ENCODE peak calls at places on chromosomes 11 and 22, in six cellular contexts. R is AG09309, U is astrocyte of the cerebellum, I is epithelial cell of esophagus, O is dorsolateral prefrontal cortex, M is GM23338. B is an unnamed sample.

GRCh38 chr11:25711008-25711407 is 620.9 kb upstream of the ANO3 start:
- DNase-seq in M (no peak), O (no peak), I (no peak), U (no peak), R (no peak), B (no peak)

GRCh38 chr11:90476442-90477007 is 253.7 kb upstream of the CHORDC1 start:
- DNase-seq in R (no peak), M (peak), I (peak), U (peak), O (no peak), B (peak)

GRCh38 chr11:121435796-121436511 is 16.2 kb upstream of the SORL1 start:
- DNase-seq in O (no peak), M (no peak), R (no peak), U (no peak), I (no peak), B (no peak)

GRCh38 chr22:40462195-40462988 is 92.0 kb downstream of the SGSM3 start:
- DNase-seq in I (no peak), O (no peak), U (no peak), M (no peak), R (no peak), B (no peak)

GRCh38 chr22:37818397-37819099 is 4.6 kb upstream of the GALR3 start:
- DNase-seq in U (no peak), M (peak), R (no peak), O (no peak), I (peak), B (no peak)

GRCh38 chr11:27440090-27440489 is 32.5 kb downstream of the LGR4 start:
- DNase-seq in R (no peak), I (no peak), O (no peak), M (no peak), U (no peak), B (no peak)

GRCh38 chr11:3123761-3124733 is 41.1 kb downstream of the OSBPL5 start:
- DNase-seq in I (peak), O (no peak), U (peak), M (no peak), R (peak), B (peak)

GRCh38 chr11:96278039-96278897 is 64.7 kb downstream of the MAML2 start:
- DNase-seq in I (peak), M (no peak), O (no peak), R (no peak), U (peak), B (no peak)

GRCh38 chr11:77407613-77408012 is 66.3 kb downstream of the PAK1 start:
- DNase-seq in U (peak), O (no peak), R (peak), M (peak), I (peak), B (no peak)

GRCh38 chr11:2930705-2931415 is 1.6 kb upstream of the PHLDA2 start:
- DNase-seq in I (peak), M (peak), O (no peak), U (no peak), R (no peak), B (no peak)

GRCh38 chr11:61362542-61362875 is 335 bp downstream of the TMEM138 start:
- DNase-seq in M (peak), R (no peak), I (peak), O (no peak), U (no peak), B (no peak)

GRCh38 chr11:115257286-115258077 is 246.7 kb downstream of the CADM1 start:
- DNase-seq in I (no peak), M (peak), U (no peak), O (no peak), R (no peak), B (no peak)

GRCh38 chr11:68038226-68038717 is 553 bp upstream of the TCIRG1 start:
- DNase-seq in M (no peak), I (no peak), O (no peak), R (no peak), U (no peak), B (no peak)

GRCh38 chr11:113192121-113192925 is 122.1 kb upstream of the TTC12 start:
- DNase-seq in M (no peak), I (no peak), O (no peak), U (no peak), R (no peak), B (no peak)

GRCh38 chr22:19827341-19828034 is 27.2 kb downstream of the GNB1L start:
- DNase-seq in M (no peak), U (no peak), I (no peak), R (no peak), O (no peak), B (no peak)

GRCh38 chr22:35205141-35205775 is 52.0 kb upstream of the HMGXB4 start:
- DNase-seq in M (no peak), R (no peak), O (no peak), U (no peak), I (no peak), B (no peak)

GRCh38 chr11:3905080-3905953 is 49.9 kb downstream of the STIM1 start:
- DNase-seq in M (peak), U (no peak), I (peak), O (no peak), R (peak), B (peak)

GRCh38 chr11:120186799-120187591 is 23.8 kb upstream of the OAF start:
- DNase-seq in M (no peak), I (peak), O (peak), U (no peak), R (no peak), B (no peak)

GRCh38 chr11:67262731-67263675 is 3.3 kb upstream of the GRK2 start:
- DNase-seq in O (peak), I (peak), M (peak), R (peak), U (peak), B (no peak)

GRCh38 chr11:129828301-129828836 is 12.7 kb downstream of the TMEM45B start:
- DNase-seq in O (no peak), I (peak), R (no peak), U (no peak), M (no peak), B (no peak)

GRCh38 chr11:2257023-2257700 is 13.2 kb downstream of the ASCL2 start:
- DNase-seq in M (no peak), O (peak), I (peak), U (no peak), R (no peak), B (no peak)

GRCh38 chr11:102458531-102458930 is 6.0 kb upstream of the TMEM123 start:
- DNase-seq in R (no peak), U (no peak), M (no peak), O (no peak), I (peak), B (no peak)

GRCh38 chr22:47600281-47600680 is 837.8 kb downstream of the TBC1D22A start:
- DNase-seq in R (no peak), I (no peak), O (no peak), U (no peak), M (no peak), B (no peak)

GRCh38 chr11:62791501-62792192 is at the start of gene TMEM223:
- DNase-seq in O (peak), M (peak), U (no peak), R (no peak), I (peak), B (no peak)

GRCh38 chr11:117946842-117947526 is 17.8 kb upstream of the TMPRSS13 start:
- DNase-seq in R (peak), U (peak), M (peak), I (peak), O (peak), B (peak)

GRCh38 chr11:107598225-107599139 is 7.5 kb downstream of the ELMOD1 start:
- DNase-seq in M (peak), O (no peak), U (no peak), I (peak), R (no peak), B (no peak)

GRCh38 chr11:48034926-48035876 is 54.8 kb downstream of the PTPRJ start:
- DNase-seq in I (peak), U (no peak), O (peak), M (no peak), R (no peak), B (no peak)

GRCh38 chr22:37231406-37232139 is 12.5 kb downstream of the RAC2 start:
- DNase-seq in O (no peak), M (no peak), R (no peak), U (no peak), I (no peak), B (no peak)

GRCh38 chr11:114291381-114291780 is 4.8 kb upstream of the NNMT start:
- DNase-seq in M (no peak), R (no peak), O (no peak), I (no peak), U (peak), B (no peak)

GRCh38 chr11:14537134-14537599 is 17.0 kb upstream of the PSMA1 start:
- DNase-seq in U (no peak), O (no peak), I (peak), M (peak), R (no peak), B (no peak)

GRCh38 chr11:75339685-75340409 is 11.6 kb downstream of the ARRB1 start:
- DNase-seq in U (no peak), O (no peak), M (no peak), R (no peak), I (no peak), B (no peak)

GRCh38 chr11:32436751-32437405 is 1.5 kb upstream of the WT1 start:
- DNase-seq in O (no peak), U (no peak), M (peak), I (no peak), R (no peak), B (no peak)

GRCh38 chr11:32434387-32435151 is 770 bp downstream of the WT1 start:
- DNase-seq in U (no peak), I (no peak), M (peak), R (no peak), O (no peak), B (no peak)

GRCh38 chr11:32435947-32436750 is 810 bp upstream of the WT1 start:
- DNase-seq in R (no peak), U (no peak), I (no peak), O (no peak), M (peak), B (no peak)

GRCh38 chr11:32435152-32435480 is 223 bp downstream of the WT1 start:
- DNase-seq in I (no peak), O (no peak), M (peak), R (no peak), U (no peak), B (no peak)

DNA sequence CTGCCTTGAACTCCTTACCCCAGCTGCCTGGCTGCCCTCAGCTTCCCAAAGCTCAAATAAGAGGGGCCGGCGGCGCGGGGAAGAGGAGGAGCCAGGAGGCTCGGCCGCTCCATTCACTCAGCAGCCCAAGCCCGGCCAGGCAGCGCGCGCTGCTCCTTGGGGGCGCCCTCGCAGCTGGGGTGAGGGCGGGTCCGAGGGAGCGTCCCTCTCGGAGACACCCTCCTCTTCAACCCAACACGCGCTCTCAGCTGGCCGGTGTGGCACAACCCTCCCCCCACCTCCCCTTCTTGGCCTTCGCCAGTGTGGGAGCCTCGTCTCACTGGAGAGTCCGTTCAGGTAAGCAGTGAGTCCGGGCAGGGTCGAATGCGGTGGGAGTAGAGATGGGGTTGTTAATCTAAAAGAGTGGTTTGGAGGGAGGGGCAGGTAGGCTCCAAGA is at the start of gene WT1:
- DNase-seq in U (no peak), O (no peak), R (no peak), I (no peak), M (peak), B (no peak)
- H3K4me3 ChIP-seq in U (no peak), O (peak), R (no peak), I (no peak), M (peak), B (peak)

GRCh38 chr22:27626675-27627443 is 174.7 kb downstream of the MN1 start:
- DNase-seq in U (no peak), I (peak), R (no peak), O (no peak), M (no peak), B (no peak)
- H3K4me3 ChIP-seq in U (no peak), I (no peak), R (no peak), O (no peak), M (no peak), B (no peak)

GRCh38 chr11:72719551-72719950 is 32.7 kb downstream of the ARAP1 start:
- DNase-seq in M (no peak), I (no peak), R (no peak), U (no peak), O (no peak), B (no peak)
- H3K4me3 ChIP-seq in M (no peak), I (peak), R (no peak), U (no peak), O (peak), B (no peak)

GRCh38 chr11:12413141-12414055 is 36.0 kb downstream of the PARVA start:
- DNase-seq in O (no peak), R (no peak), M (no peak), I (no peak), U (no peak), B (no peak)
- H3K4me3 ChIP-seq in O (no peak), R (no peak), M (no peak), I (no peak), U (no peak), B (no peak)

DNA sequence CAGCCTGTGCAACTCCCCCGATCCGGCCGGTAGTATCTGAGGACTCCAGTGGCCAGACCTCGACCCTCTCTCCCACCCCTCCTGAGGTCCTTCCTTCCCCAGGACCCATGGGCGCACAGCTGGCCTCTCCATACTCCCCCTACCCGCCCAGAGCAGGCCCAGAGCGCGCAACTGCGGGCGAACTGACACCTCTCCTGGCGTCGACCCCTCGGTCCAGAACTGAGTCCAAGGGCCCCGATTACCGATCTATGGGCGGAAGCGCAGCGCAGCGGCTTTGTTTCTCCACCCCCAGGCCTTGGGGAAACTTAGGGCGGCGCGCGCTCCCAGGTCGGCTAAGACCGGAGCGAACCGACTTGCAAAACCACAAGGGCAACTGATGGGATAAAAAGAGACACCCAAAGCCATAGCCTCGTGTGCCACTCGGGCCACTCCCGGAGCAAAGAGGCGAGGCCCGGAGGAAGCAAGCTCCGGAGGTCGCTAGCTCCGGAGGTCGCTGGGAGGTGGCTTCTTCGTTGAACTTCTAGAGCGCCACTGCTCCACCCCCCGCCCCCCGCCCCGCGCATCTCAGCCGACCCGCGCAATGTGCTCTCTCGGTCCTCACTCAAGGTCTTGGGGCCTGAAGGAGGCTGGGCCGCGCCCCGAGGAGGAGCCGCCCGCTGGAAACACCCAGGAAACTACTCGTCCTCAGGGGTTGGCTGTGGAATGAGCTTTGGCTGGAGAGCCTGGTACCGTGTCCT is 9.8 kb upstream of the ALX4 start:
- DNase-seq in I (no peak), R (no peak), U (no peak), M (peak), O (no peak), B (no peak)
- H3K4me3 ChIP-seq in I (no peak), R (no peak), U (no peak), M (peak), O (no peak), B (no peak)

DNA sequence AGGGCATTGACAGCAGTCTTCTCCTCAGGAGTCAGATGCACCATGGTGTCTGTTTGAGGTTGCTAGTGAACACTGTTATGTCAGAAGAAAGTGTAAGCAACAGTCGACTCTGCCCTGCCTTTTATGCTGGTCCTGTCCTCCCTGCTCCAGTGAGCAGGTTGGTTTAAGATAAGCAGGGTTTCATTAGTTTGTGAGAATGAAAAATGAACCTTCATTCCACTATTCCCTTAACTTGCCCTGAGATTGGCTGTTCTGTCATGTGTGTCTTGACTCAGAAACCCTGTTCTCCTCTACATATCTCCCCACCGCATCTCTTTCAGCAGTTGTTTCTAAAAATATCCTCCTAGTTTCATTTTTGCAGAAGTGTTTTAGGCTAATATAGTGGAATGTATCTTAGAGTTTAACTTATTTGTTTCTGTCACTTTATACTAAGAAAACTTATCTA is at the start of gene HBD:
- DNase-seq in U (no peak), O (no peak), R (no peak), I (no peak), M (no peak), B (no peak)
- H3K4me3 ChIP-seq in U (no peak), O (no peak), R (no peak), I (no peak), M (no peak), B (no peak)

GRCh38 chr11:125167954-125168821 is 3.6 kb downstream of the PKNOX2 start:
- DNase-seq in R (peak), O (no peak), U (peak), I (no peak), M (peak), B (no peak)

GRCh38 chr11:125168875-125169537 is 4.5 kb downstream of the PKNOX2 start:
- DNase-seq in I (no peak), O (no peak), R (no peak), U (no peak), M (no peak), B (no peak)

GRCh38 chr11:125166903-125167291 is 2.3 kb downstream of the PKNOX2 start:
- DNase-seq in U (no peak), R (no peak), I (no peak), O (no peak), M (no peak), B (no peak)

GRCh38 chr11:125166347-125166841 is 1.8 kb downstream of the PKNOX2 start:
- DNase-seq in U (no peak), O (no peak), R (no peak), I (no peak), M (peak), B (no peak)

GRCh38 chr11:125167292-125167953 is 2.9 kb downstream of the PKNOX2 start:
- DNase-seq in O (no peak), R (no peak), I (no peak), M (peak), U (no peak), B (no peak)
- H3K4me3 ChIP-seq in O (peak), R (no peak), I (no peak), M (peak), U (peak), B (no peak)

GRCh38 chr11:78910322-78910721 is 335.7 kb upstream of the NARS2 start:
- DNase-seq in I (no peak), M (no peak), R (no peak), U (no peak), O (no peak), B (no peak)
- H3K4me3 ChIP-seq in I (no peak), M (no peak), R (no peak), U (no peak), O (no peak), B (no peak)

B was measured in epithelial cell of proximal tubule.